ENCODE peak calls at places on chromosome 4, in seven cellular contexts. R is IMR-90, K is breast epithelium, A is pancreas, Y is upper lobe of right lung, S is lower lobe of right lung, O is kidney. L is an unnamed sample. For H3K4me1, the result is how much of the 10 kb centered on the place peaks cover.

GRCh38 chr4:27524224-27524623 is 663.6 kb downstream of the STIM2 start:
- DNase-seq in R (no peak), Y (no peak), O (no peak), S (no peak), K (no peak), A (no peak), L (no peak)

GRCh38 chr4:6188687-6189305 is 11.6 kb downstream of the JAKMIP1 start:
- DNase-seq in A (no peak), K (no peak), O (peak), Y (no peak), R (no peak), S (no peak), L (no peak)

GRCh38 chr4:153204247-153205027 is at the start of gene TRIM2:
- DNase-seq in S (peak), O (peak), Y (peak), A (peak), R (peak), K (no peak), L (peak)

GRCh38 chr4:22264261-22264660 is 251.6 kb downstream of the ADGRA3 start:
- DNase-seq in O (no peak), R (no peak), K (no peak), A (no peak), S (no peak), Y (no peak), L (no peak)

GRCh38 chr4:125961626-125962025 is 646.9 kb downstream of the FAT4 start:
- DNase-seq in R (no peak), Y (no peak), O (no peak), K (no peak), S (peak), A (no peak), L (no peak)

GRCh38 chr4:73662709-73663546 is 42.7 kb upstream of the RASSF6 start:
- DNase-seq in R (peak), Y (no peak), A (no peak), K (no peak), O (no peak), S (no peak), L (no peak)

GRCh38 chr4:27112587-27112986 is 251.9 kb downstream of the STIM2 start:
- DNase-seq in A (no peak), Y (no peak), R (no peak), O (no peak), S (no peak), K (no peak), L (no peak)

GRCh38 chr4:18689308-18689915 is 667.9 kb upstream of the LCORL start:
- DNase-seq in A (peak), S (no peak), Y (no peak), O (no peak), R (peak), K (peak), L (no peak)

GRCh38 chr4:39526810-39527295 is 386 bp downstream of the UGDH start:
- DNase-seq in S (no peak), A (no peak), R (no peak), K (no peak), O (no peak), Y (no peak), L (no peak)

GRCh38 chr4:5370286-5370685 is 319.0 kb downstream of the STK32B start:
- DNase-seq in O (no peak), A (no peak), S (no peak), K (no peak), R (peak), Y (no peak), L (no peak)

GRCh38 chr4:169900241-169900845 is 125.9 kb downstream of the MFAP3L start:
- DNase-seq in A (no peak), Y (no peak), K (no peak), R (no peak), S (no peak), O (no peak), L (no peak)

GRCh38 chr4:126851391-126851790 is 781.4 kb upstream of the INTU start:
- DNase-seq in Y (no peak), A (no peak), K (no peak), R (peak), O (no peak), S (no peak), L (no peak)

GRCh38 chr4:27366424-27366823 is 505.8 kb downstream of the STIM2 start:
- DNase-seq in O (no peak), Y (no peak), A (no peak), S (no peak), K (no peak), R (no peak), L (no peak)

GRCh38 chr4:84597450-84597849 is 14.5 kb downstream of the CDS1 start:
- DNase-seq in K (no peak), S (no peak), A (no peak), R (no peak), O (no peak), Y (no peak), L (no peak)

GRCh38 chr4:141660880-141661279 is 24.5 kb downstream of the IL15 start:
- DNase-seq in K (no peak), O (no peak), S (no peak), A (no peak), R (no peak), Y (no peak), L (no peak)

GRCh38 chr4:123390846-123391456 is 5.6 kb upstream of the SPRY1 start:
- DNase-seq in S (no peak), A (no peak), O (no peak), K (no peak), R (peak), Y (no peak), L (no peak)

GRCh38 chr4:99615210-99615834 is 40.7 kb downstream of the MTTP start:
- DNase-seq in Y (no peak), S (no peak), K (no peak), R (no peak), A (no peak), O (no peak), L (peak)

GRCh38 chr4:151841107-151841506 is 80.3 kb upstream of the GATB start:
- DNase-seq in Y (no peak), A (no peak), O (no peak), R (no peak), S (no peak), K (no peak), L (no peak)

GRCh38 chr4:19945979-19946380 is 305.7 kb upstream of the SLIT2 start:
- DNase-seq in K (no peak), A (no peak), Y (no peak), S (no peak), R (peak), O (no peak), L (no peak)

GRCh38 chr4:156673483-156673882 is 298.1 kb downstream of the PDGFC start:
- DNase-seq in S (no peak), K (no peak), O (no peak), A (no peak), Y (no peak), R (peak), L (no peak)

GRCh38 chr4:142563682-142564291 is 282.3 kb downstream of the INPP4B start:
- DNase-seq in R (peak), A (no peak), O (no peak), Y (no peak), S (no peak), K (no peak), L (no peak)

GRCh38 chr4:7006411-7006810 is 36.8 kb upstream of the TADA2B start:
- DNase-seq in A (no peak), O (no peak), Y (no peak), R (no peak), K (no peak), S (no peak), L (no peak)

GRCh38 chr4:127829014-127829413 is 46.9 kb downstream of the HSPA4L start:
- DNase-seq in A (no peak), R (no peak), S (no peak), Y (no peak), O (no peak), K (no peak), L (no peak)

GRCh38 chr4:81652069-81652478 is 180.4 kb upstream of the RASGEF1B start:
- DNase-seq in K (no peak), A (no peak), Y (no peak), S (no peak), R (no peak), O (no peak), L (no peak)

GRCh38 chr4:101171747-101172146 is 175.6 kb downstream of the PPP3CA start:
- DNase-seq in R (peak), A (no peak), O (no peak), Y (no peak), K (no peak), S (no peak), L (no peak)

GRCh38 chr4:138445098-138445497 is 202.9 kb upstream of the SLC7A11 start:
- DNase-seq in A (no peak), R (peak), Y (no peak), S (no peak), K (no peak), O (no peak), L (no peak)

GRCh38 chr4:10157478-10158354 is 41.1 kb upstream of the WDR1 start:
- DNase-seq in S (peak), Y (no peak), R (peak), O (no peak), A (peak), K (peak), L (peak)

GRCh38 chr4:170025523-170026252 is 507 bp downstream of the MFAP3L start:
- DNase-seq in A (peak), Y (no peak), R (no peak), K (no peak), S (peak), O (peak), L (no peak)

GRCh38 chr4:171929477-171929876 is 116.3 kb downstream of the GALNTL6 start:
- DNase-seq in A (no peak), R (no peak), O (peak), K (no peak), S (no peak), Y (no peak), L (no peak)

GRCh38 chr4:76342803-76343202 is 36.3 kb downstream of the STBD1 start:
- DNase-seq in R (no peak), S (no peak), Y (no peak), K (no peak), A (no peak), O (no peak), L (no peak)

GRCh38 chr4:2354127-2354526 is 64.3 kb downstream of the ZFYVE28 start:
- DNase-seq in K (no peak), S (peak), R (no peak), A (no peak), O (peak), Y (no peak), L (no peak)

GRCh38 chr4:143558823-143559756 is 45.6 kb downstream of the SMARCA5 start:
- DNase-seq in S (peak), R (peak), O (peak), Y (peak), K (peak), A (peak), L (peak)

GRCh38 chr4:38365748-38366310 is 298.2 kb upstream of the KLF3 start:
- DNase-seq in S (no peak), Y (no peak), K (no peak), A (no peak), O (no peak), R (no peak), L (no peak)

GRCh38 chr4:152522754-152523153 is 13.1 kb downstream of the FBXW7 start:
- DNase-seq in S (no peak), A (no peak), O (no peak), R (no peak), K (no peak), Y (no peak), L (no peak)

GRCh38 chr4:53378171-53378482 is 686 bp downstream of the FIP1L1 start:
- DNase-seq in K (no peak), A (no peak), S (no peak), R (no peak), O (no peak), Y (no peak), L (no peak)

GRCh38 chr4:4480205-4480604 is 61.6 kb downstream of the STX18 start:
- DNase-seq in R (no peak), K (no peak), S (no peak), O (no peak), A (no peak), Y (no peak), L (no peak)

GRCh38 chr4:71026086-71026485 is 32.6 kb downstream of the DCK start:
- DNase-seq in O (no peak), S (no peak), A (peak), K (no peak), R (peak), Y (no peak), L (no peak)
- H3K4me3 ChIP-seq in O (no peak), S (no peak), A (no peak), K (no peak), R (no peak), Y (no peak), L (no peak)

GRCh38 chr4:23909671-23910070 is 19.8 kb upstream of the PPARGC1A start:
- DNase-seq in Y (no peak), O (no peak), A (no peak), K (no peak), S (no peak), R (no peak), L (no peak)
- TF ChIP-seq CTCF in Y (no peak), O (no peak), A (no peak), K (no peak), S (no peak), R (no peak), L (no peak)

DNA sequence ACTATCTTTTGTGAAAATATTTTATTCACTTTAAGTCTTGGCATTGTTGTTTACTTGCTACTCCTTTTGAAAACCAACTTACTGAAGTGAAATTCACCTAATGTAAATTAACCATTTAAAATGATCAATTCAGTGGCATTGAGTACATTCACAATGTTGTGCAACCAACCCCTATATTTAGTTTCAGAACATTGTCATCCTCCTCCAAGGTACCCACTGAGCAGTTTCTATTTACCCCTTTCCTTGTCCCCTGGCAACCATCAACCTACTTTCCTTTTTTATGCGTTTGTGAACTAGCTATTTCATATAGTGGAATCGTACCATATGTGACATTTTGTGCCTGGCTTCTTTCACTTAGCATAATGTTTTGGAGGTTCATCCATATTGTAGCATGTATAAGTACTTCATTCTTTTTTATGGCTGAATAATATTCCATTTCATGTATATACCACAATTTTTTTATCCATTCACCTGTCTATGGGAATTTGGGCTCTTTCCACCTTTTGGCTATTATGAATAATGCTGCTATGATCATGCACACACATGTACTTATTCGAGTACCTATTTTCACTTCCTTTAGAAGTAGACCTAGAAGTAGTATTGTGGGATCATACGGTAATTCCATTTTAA is 85.0 kb downstream of the WWC2 start:
- DNase-seq in Y (no peak), A (no peak), K (no peak), S (no peak), R (no peak), O (no peak), L (no peak)
- H3K4me1 ChIP-seq in Y (under half), A (under half), K (under half), S (under half), R (under half), O (under half), L (under half)

GRCh38 chr4:8859550-8860095 is 12.0 kb downstream of the HMX1 start:
- DNase-seq in A (no peak), K (no peak), O (no peak), S (no peak), R (no peak), Y (no peak), L (no peak)
- H3K4me3 ChIP-seq in A (no peak), K (no peak), O (no peak), S (no peak), R (no peak), Y (no peak), L (no peak)

GRCh38 chr4:102629686-102630085 is 128.5 kb downstream of the NFKB1 start:
- DNase-seq in O (no peak), A (no peak), S (no peak), R (no peak), Y (no peak), K (no peak), L (no peak)

GRCh38 chr4:102620697-102621497 is 119.7 kb downstream of the NFKB1 start:
- DNase-seq in R (peak), S (no peak), K (peak), O (no peak), Y (no peak), A (peak), L (no peak)

GRCh38 chr4:102623622-102624021 is 122.5 kb downstream of the NFKB1 start:
- DNase-seq in S (no peak), Y (no peak), K (no peak), R (peak), A (no peak), O (no peak), L (no peak)

GRCh38 chr4:102627831-102628523 is 126.8 kb downstream of the NFKB1 start:
- DNase-seq in S (no peak), A (no peak), Y (no peak), K (no peak), R (peak), O (no peak), L (no peak)

DNA sequence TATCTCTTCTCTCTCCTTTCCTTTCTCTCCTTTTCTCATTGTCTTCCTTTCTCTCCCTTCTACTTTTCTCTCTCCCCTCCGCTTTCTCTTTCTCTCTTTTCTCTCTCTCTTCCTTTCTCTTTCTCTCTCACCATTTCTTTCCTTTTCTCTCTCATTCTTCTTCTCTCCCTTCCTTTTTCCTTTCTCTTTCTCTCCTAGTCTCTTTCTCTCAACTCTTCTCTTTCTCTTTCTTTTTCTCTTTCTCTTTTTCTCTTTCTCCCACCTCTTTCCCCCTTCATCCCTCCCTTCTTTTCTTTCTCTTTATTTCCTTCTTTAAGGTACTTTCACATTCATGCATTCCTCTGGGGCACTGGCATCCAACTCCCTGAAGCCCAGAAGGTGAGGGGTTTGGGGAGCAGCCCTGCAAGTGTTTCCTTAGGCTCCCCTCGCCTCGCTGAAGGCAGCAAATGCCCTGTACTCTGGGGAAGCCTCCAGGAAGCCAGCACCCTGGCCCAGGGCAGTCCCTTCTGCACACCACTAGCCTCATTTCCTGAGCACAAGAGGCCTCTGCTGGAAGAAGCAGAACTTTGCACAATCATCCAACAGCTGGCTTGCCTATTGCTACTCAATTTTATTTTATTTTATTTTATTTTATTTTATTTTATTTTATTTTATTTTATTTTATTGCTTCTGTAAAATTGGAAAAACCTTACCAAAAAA is 124.2 kb downstream of the NFKB1 start:
- DNase-seq in O (peak), Y (no peak), A (no peak), K (no peak), S (peak), R (peak), L (peak)
- TF ChIP-seq CTCF in O (peak), Y (peak), A (no peak), K (no peak), S (peak), R (peak), L (peak)

GRCh38 chr4:1213336-1213995 is 35.5 kb downstream of the CTBP1 start:
- DNase-seq in A (no peak), Y (no peak), R (no peak), O (peak), K (no peak), S (no peak), L (peak)

GRCh38 chr4:1211371-1211770 is 37.6 kb downstream of the CTBP1 start:
- DNase-seq in K (no peak), O (peak), S (peak), Y (peak), A (no peak), R (no peak), L (peak)

GRCh38 chr4:1210971-1211370 is 38.0 kb downstream of the CTBP1 start:
- DNase-seq in O (peak), K (no peak), R (no peak), A (no peak), S (peak), Y (peak), L (peak)

GRCh38 chr4:1212546-1213335 is 36.2 kb downstream of the CTBP1 start:
- DNase-seq in Y (no peak), K (no peak), S (peak), A (no peak), R (no peak), O (peak), L (peak)

DNA sequence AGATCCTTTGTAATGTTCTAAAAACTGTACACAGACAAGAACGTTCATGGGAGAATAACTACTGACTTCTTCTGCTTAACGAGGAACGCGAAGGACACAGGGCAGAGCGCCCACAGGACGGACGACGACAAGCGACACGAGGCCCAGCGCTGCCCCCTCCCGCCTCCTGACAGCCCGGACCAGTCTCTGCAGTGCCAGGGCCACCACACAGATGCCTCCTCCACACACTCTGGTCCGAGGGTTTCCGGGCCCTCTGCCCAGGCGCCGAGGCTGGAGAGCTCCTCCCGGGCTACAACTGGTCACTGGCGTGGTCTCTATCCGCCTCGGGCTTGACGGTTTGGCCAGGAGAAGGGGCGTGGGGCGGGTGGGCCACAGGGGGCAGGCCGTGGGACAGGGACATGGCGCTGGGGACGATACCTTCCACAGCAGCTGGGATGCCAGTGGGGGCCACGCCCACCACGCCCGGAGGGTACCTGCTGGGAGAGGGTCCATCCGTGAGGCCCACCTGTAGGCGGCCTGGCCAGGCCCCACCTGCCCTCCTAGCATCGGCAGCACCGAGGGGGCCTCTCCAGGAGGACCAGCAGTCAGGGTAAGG is 36.9 kb downstream of the CTBP1 start:
- DNase-seq in S (peak), Y (peak), K (no peak), O (peak), A (peak), R (no peak), L (peak)
- H3K4me1 ChIP-seq in S (half or more), Y (under half), K (under half), O (under half), A (under half), R (under half), L (half or more)

GRCh38 chr4:144611850-144612249 is 34.1 kb upstream of the HHIP start:
- DNase-seq in R (peak), K (no peak), A (peak), Y (no peak), O (no peak), S (no peak), L (no peak)

GRCh38 chr4:144615182-144615581 is 30.8 kb upstream of the HHIP start:
- DNase-seq in S (no peak), R (peak), A (no peak), Y (no peak), K (no peak), O (no peak), L (no peak)
- H3K4me3 ChIP-seq in S (no peak), R (no peak), A (no peak), Y (no peak), K (no peak), O (no peak), L (no peak)

GRCh38 chr4:120001850-120002249 is 64.8 kb downstream of the MAD2L1 start:
- DNase-seq in A (no peak), S (no peak), Y (no peak), R (no peak), K (no peak), O (no peak), L (no peak)
- TF ChIP-seq CTCF in A (no peak), S (no peak), Y (no peak), R (no peak), K (no peak), O (no peak), L (no peak)

L was measured in left ventricle myocardium inferior.